ENCODE peak calls at places on chromosome 16, in five cellular contexts. T is GM23338, L is HepG2, S is HCT116, M is GM12878. N is an unnamed sample.

GRCh38 chr16:50530277-50531236 is 17.6 kb upstream of the NKD1 start:
- DNase-seq in M (no peak), S (no peak), T (no peak), L (peak; percentile 97), N (no peak)

GRCh38 chr16:2088192-2088631 is 40.4 kb downstream of the TSC2 start:
- DNase-seq in L (no peak), T (no peak), M (no peak), S (no peak), N (no peak)

GRCh38 chr16:49353650-49354049 is 20.0 kb upstream of the C16orf78 start:
- DNase-seq in L (no peak), S (no peak), M (no peak), T (no peak), N (no peak)

GRCh38 chr16:72094266-72094610 is 591 bp downstream of the DHX38 start:
- DNase-seq in T (peak; percentile 40), M (no peak), S (no peak), L (no peak), N (no peak)

GRCh38 chr16:27640277-27640600 is 90.3 kb downstream of the KATNIP start:
- DNase-seq in T (peak; percentile 44), L (no peak), S (no peak), M (no peak), N (no peak)

GRCh38 chr16:70747703-70748631 is 53.0 kb downstream of the VAC14 start:
- DNase-seq in T (no peak), L (no peak), S (no peak), M (no peak), N (no peak)

GRCh38 chr16:79865918-79866317 is 265.4 kb upstream of the MAF start:
- DNase-seq in L (no peak), T (no peak), S (no peak), M (no peak), N (no peak)

GRCh38 chr16:65624696-65625095 is 502.8 kb upstream of the CDH11 start:
- DNase-seq in S (no peak), M (no peak), T (no peak), L (no peak), N (no peak)

GRCh38 chr16:50474138-50474537 is 74.1 kb upstream of the NKD1 start:
- DNase-seq in M (no peak), S (no peak), L (no peak), T (no peak), N (no peak)

GRCh38 chr16:23398987-23399805 is 53.8 kb downstream of the COG7 start:
- DNase-seq in L (no peak), S (no peak), T (peak; percentile 93), M (no peak), N (no peak)

GRCh38 chr16:30923554-30924085 is at the start of gene FBXL19:
- DNase-seq in S (no peak), L (no peak), M (no peak), T (peak; percentile 79), N (no peak)

GRCh38 chr16:20859699-20860098 is 40.5 kb downstream of the DCUN1D3 start:
- DNase-seq in S (no peak), M (no peak), T (no peak), L (no peak), N (no peak)

GRCh38 chr16:53131363-53132071 is 76.7 kb downstream of the CHD9 start:
- DNase-seq in T (peak; percentile 53), L (peak; percentile 19), M (no peak), S (no peak), N (no peak)
- H3K27ac ChIP-seq in T (no peak overlapping the region), L (peak overlapping the region; percentile 96), M (peak overlapping the region; percentile 47), S (peak overlapping the region; percentile 37), N (no peak overlapping the region)

GRCh38 chr16:77555781-77556180 is 120.9 kb upstream of the ADAMTS18 start:
- DNase-seq in M (no peak), T (no peak), L (no peak), S (no peak), N (no peak)

GRCh38 chr16:77558786-77559185 is 124.0 kb upstream of the ADAMTS18 start:
- DNase-seq in S (no peak), L (no peak), T (no peak), M (no peak), N (no peak)

GRCh38 chr16:77557385-77557784 is 122.6 kb upstream of the ADAMTS18 start:
- DNase-seq in T (no peak), S (no peak), M (no peak), L (no peak), N (no peak)

GRCh38 chr16:77555101-77555500 is 120.3 kb upstream of the ADAMTS18 start:
- DNase-seq in T (no peak), L (no peak), M (no peak), S (no peak), N (no peak)

GRCh38 chr16:77556203-77556602 is 121.4 kb upstream of the ADAMTS18 start:
- DNase-seq in T (peak; percentile 53), S (no peak), L (peak; percentile 51), M (no peak), N (no peak)
- TF ChIP-seq REST in T (no peak), S (no peak), L (no peak), M (no peak), N (no peak)

DNA sequence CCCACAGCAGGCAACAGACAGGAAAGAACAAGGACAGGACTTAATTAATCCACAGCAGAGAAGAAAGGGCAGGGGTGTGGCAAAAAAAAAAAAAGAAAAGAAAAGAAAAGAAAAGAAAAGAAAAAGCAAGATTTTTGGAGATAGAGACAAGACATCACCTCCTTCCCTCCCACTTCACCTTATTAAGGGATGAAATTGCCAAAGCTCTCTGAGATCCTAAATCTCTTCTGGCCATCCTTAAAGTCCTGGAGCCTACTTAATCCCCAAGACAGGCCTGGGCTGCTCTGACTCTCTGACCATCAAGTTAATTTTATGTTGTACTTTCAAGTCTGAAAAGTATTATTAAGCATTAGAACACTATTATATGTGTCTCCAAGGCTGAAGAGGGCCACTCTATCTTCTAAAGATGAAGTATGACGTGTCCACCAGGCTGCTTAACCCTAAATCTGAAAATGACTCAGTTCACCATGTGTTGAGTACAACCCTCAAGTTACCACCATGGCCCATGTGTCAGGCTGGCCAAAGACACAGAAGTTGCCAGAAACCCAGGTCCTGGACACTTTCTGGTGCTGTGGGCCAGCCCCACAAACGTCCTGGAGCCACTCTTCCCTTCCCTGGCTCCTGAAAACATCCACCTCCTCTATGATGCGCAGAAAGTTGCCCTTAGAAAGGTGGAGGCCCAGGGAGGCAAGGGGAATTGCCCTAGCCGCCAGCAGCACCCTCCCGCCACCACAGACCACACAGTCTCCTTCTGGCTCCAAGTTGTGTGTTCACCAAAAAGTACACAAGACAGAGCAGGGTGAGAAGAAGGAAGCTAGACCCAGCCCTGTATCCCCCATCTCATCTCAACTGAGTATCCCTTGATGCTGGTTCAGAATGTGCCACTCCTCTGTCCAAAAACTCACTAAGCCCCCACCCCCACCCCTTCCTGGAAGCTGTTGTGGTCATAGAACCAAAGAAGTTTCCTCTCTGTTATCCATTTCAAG is 2.7 kb downstream of the SOCS1 start:
- DNase-seq in L (no peak), M (no peak), T (no peak), S (no peak), N (no peak)
- TF ChIP-seq POLR2AphosphoS5 in L (peak; percentile 51), M (peak; percentile 92), T (peak; percentile 31), S (no peak), N (no peak)

DNA sequence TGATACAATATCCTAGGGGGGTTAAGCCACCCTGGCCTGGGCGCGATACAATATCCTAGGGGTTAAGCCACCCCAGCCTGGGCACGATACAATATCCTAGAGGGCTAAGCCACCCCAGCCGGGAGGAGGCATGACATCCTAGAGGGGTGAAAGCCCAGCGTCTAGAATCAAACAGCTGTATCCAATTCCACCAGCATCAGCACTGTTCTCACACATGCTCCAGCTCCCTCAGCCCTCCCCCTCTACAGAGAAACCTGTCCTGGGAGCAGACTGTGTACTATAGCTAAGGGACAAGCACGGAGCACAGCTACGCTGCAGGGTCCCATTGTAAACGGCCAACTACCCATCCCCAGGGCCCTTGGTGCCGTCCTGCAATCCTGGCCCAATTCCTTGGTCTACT is 6.2 kb downstream of the GINS2 start:
- DNase-seq in S (no peak), T (no peak), M (no peak), L (no peak), N (no peak)
- H3K27ac ChIP-seq in S (no peak overlapping the region), T (no peak overlapping the region), M (no peak overlapping the region), L (no peak overlapping the region), N (no peak overlapping the region)

GRCh38 chr16:83717308-83717707 is 90.5 kb upstream of the HSBP1 start:
- DNase-seq in L (no peak), T (peak; percentile 74), M (no peak), S (no peak), N (no peak)

GRCh38 chr16:83713597-83713996 is 94.2 kb upstream of the HSBP1 start:
- DNase-seq in L (no peak), S (no peak), T (peak; percentile 43), M (no peak), N (no peak)

GRCh38 chr16:83714286-83714685 is 93.5 kb upstream of the HSBP1 start:
- DNase-seq in T (no peak), M (no peak), S (no peak), L (no peak), N (no peak)

GRCh38 chr16:83717814-83718213 is 90.0 kb upstream of the HSBP1 start:
- DNase-seq in L (no peak), T (no peak), S (no peak), M (no peak), N (no peak)

DNA sequence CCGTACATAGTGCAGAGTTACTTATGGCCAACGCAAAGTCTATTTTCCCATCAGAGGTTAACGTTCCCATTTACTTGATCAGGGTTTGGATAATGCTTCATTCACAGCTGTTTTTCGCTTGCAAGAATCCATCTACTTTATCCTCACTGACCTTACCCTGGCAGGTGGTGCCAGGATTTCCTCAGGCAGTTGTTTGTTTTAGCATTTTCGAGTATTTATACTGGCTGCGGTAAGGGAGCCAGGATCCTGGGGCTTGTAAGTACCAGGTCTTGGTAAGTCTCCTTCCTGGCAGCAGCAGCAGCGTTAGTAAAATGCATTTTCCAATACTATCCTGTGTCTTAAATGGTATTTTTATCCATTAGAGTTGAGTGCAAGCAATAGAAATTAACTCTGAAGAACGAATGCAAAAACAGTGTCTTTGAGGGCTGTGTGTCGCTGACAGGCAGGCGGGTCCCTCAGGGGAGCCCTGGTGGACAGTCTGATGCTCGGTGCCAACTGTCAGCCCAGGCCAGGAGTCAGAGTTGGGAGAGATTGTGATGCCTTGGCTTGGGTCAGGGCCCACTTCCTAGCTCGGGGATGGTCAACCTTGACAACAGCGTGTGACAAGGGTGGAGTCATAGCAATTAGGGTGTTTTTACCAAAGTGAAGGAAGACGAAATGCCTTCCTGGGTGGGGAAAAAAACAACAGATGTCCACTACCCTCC is 92.4 kb upstream of the HSBP1 start:
- DNase-seq in M (no peak), T (no peak), S (no peak), L (no peak), N (no peak)
- TF ChIP-seq REST in M (no peak), T (no peak), S (no peak), L (no peak), N (no peak)

DNA sequence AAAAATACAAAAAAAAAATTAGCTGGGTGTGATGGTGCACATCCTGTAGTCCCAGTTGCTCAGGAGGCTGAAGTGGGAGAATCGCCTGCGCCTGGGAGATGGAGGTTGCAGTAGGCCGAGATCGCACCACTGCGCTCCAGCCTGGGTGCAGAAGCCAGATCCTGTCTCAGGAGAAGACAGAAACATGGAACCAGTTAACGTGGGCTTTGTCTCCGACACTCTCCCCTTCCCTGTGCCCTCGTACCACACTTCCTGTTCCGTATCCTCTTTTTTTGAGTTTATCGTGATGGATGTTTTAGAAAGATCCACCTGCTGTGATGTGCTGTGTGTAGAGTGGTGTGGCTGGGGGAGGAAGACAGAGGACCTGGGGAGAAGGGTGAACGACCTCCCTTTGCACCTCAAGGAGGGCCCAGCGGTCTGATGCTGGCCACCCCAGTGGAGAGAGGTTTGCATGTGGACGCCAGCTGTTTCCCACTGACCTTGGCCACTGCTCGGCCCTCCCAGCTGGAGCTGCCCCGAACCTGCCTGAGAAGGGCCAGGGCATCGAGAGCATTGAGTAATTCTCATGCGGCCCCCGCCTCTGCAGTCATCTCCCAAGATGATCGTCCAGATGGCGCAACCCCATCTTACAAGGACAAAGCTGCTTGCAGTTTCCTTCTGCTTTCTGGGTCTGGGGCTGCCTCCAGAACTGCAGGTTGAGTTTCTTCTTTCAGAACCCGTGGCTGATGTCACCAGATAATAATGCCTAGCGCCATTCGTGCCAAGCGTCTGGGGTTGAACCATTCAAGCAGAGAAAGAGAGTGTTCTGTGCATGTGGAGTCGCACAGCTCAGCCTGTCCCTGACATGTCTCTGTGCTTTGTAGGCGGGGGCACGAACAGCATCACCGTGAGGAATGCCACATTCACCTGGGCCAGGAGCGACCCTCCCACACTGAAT is 126.3 kb downstream of the ABCC1 start:
- DNase-seq in T (no peak), L (no peak), M (no peak), S (no peak), N (no peak)
- TF ChIP-seq POLR2AphosphoS5 in T (no peak), L (no peak), M (no peak), S (no peak), N (no peak)